ENCODE peak calls at places on chromosomes 1 and 21, in five cellular contexts. I is tibial artery; W is ovary; T is adrenal gland; B is CD8-positive, alpha-beta T cell. K is an unnamed sample. For H3K4me1 and H3K27me3, the result is how much of the 10 kb centered on the place peaks cover.

GRCh38 chr1:118395430-118396001 is 210.5 kb upstream of the SPAG17 start:
- DNase-seq in I (no peak), W (no peak), T (no peak), B (no peak), K (no peak)

GRCh38 chr1:203968728-203969127 is 104.2 kb upstream of the SOX13 start:
- DNase-seq in I (no peak), W (no peak), T (no peak), B (no peak), K (no peak)

GRCh38 chr1:218330043-218330623 is 15.0 kb upstream of the TGFB2 start:
- DNase-seq in I (no peak), W (no peak), T (no peak), B (no peak), K (no peak)

GRCh38 chr1:150061632-150062101 is 5.9 kb upstream of the VPS45 start:
- DNase-seq in I (no peak), W (no peak), T (peak), B (no peak), K (no peak)

GRCh38 chr1:234750922-234751595 is 141.1 kb upstream of the IRF2BP2 start:
- DNase-seq in I (no peak), W (peak), T (no peak), B (no peak), K (no peak)

GRCh38 chr1:85061711-85062424 is 13.6 kb upstream of the MCOLN3 start:
- DNase-seq in I (peak), W (peak), T (peak), B (peak), K (peak)

GRCh38 chr1:58829861-58830260 is 46.0 kb upstream of the JUN start:
- DNase-seq in I (no peak), W (no peak), T (no peak), B (no peak), K (no peak)

GRCh38 chr21:36478207-36478701 is 1.7 kb downstream of the CLDN14 start:
- DNase-seq in I (no peak), W (no peak), T (peak), B (no peak), K (no peak)

GRCh38 chr1:38082678-38083317 is 36.2 kb upstream of the POU3F1 start:
- DNase-seq in I (no peak), W (no peak), T (no peak), B (no peak), K (no peak)

GRCh38 chr1:10745383-10745782 is 51.1 kb downstream of the CASZ1 start:
- DNase-seq in I (no peak), W (no peak), T (no peak), B (no peak), K (no peak)

GRCh38 chr1:53367503-53368313 is 39.8 kb upstream of the LRP8 start:
- DNase-seq in I (peak), W (no peak), T (no peak), B (peak), K (no peak)

GRCh38 chr1:119862276-119862675 is 34.0 kb downstream of the ADAM30 start:
- DNase-seq in I (no peak), W (no peak), T (no peak), B (no peak), K (no peak)

GRCh38 chr1:9629445-9630201 is 21.9 kb upstream of the PIK3CD start:
- DNase-seq in I (peak), W (peak), T (peak), B (peak), K (peak)

GRCh38 chr21:15654171-15654570 is 75.6 kb upstream of the USP25 start:
- DNase-seq in I (no peak), W (no peak), T (no peak), B (no peak), K (no peak)

GRCh38 chr21:46115441-46116188 is 17.7 kb downstream of the COL6A2 start:
- DNase-seq in I (peak), W (peak), T (no peak), B (no peak), K (peak)

GRCh38 chr21:45357436-45358260 is 47.3 kb upstream of the COL18A1 start:
- DNase-seq in I (no peak), W (peak), T (no peak), B (no peak), K (peak)

GRCh38 chr1:181090653-181091126 is 2.2 kb downstream of the IER5 start:
- DNase-seq in I (no peak), W (no peak), T (no peak), B (peak), K (no peak)

GRCh38 chr1:197481101-197481500 is 213.0 kb downstream of the CRB1 start:
- DNase-seq in I (no peak), W (no peak), T (no peak), B (peak), K (no peak)

GRCh38 chr1:23018661-23019093 is 591 bp upstream of the KDM1A start:
- DNase-seq in I (no peak), W (peak), T (peak), B (no peak), K (no peak)

GRCh38 chr1:96865731-96866684 is 144.4 kb downstream of the PTBP2 start:
- DNase-seq in I (no peak), W (no peak), T (peak), B (no peak), K (no peak)

GRCh38 chr1:193408782-193409293 is 222.4 kb upstream of the B3GALT2 start:
- DNase-seq in I (peak), W (peak), T (peak), B (no peak), K (peak)

GRCh38 chr1:86942034-86942433 is 27.6 kb downstream of the HS2ST1 start:
- DNase-seq in I (no peak), W (no peak), T (no peak), B (no peak), K (no peak)

GRCh38 chr1:228463559-228464455 is 23.4 kb upstream of the RNF187 start:
- DNase-seq in I (no peak), W (no peak), T (peak), B (no peak), K (peak)

GRCh38 chr1:154954541-154954940 is 1.4 kb downstream of the PBXIP1 start:
- DNase-seq in I (no peak), W (no peak), T (no peak), B (no peak), K (no peak)

GRCh38 chr1:217138173-217138838 is 415.1 kb upstream of the ESRRG start:
- DNase-seq in I (no peak), W (no peak), T (no peak), B (no peak), K (no peak)

GRCh38 chr1:55284856-55285255 is 69.7 kb upstream of the USP24 start:
- DNase-seq in I (peak), W (peak), T (peak), B (no peak), K (no peak)

GRCh38 chr1:107247679-107248078 is 106.8 kb downstream of the NTNG1 start:
- DNase-seq in I (no peak), W (no peak), T (no peak), B (no peak), K (no peak)

GRCh38 chr1:107244734-107245495 is 104.1 kb downstream of the NTNG1 start:
- DNase-seq in I (no peak), W (no peak), T (no peak), B (no peak), K (no peak)

GRCh38 chr1:107246775-107247345 is 106.0 kb downstream of the NTNG1 start:
- DNase-seq in I (no peak), W (no peak), T (no peak), B (no peak), K (no peak)

DNA sequence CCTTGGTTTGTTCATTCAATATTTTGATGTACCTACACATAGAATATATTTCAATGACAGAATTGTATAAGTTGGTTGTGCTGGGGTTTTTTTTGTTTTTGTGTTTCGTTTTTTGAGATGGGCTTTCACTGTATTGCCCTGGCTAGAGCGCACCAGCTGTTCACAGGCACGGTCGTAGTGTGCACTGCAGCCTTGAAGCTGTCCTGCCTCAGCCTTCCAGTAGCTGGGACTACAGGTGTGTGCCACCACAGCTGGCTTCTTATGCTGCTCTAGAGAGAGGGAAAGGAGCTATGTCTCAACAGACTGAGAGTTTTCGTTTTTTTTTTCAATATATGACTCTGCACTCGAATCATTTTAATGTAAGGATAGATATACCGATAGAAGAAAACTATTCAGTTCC is 102.6 kb downstream of the NTNG1 start:
- DNase-seq in I (no peak), W (no peak), T (no peak), B (no peak), K (no peak)
- H3K4me1 ChIP-seq in I (under half), W (under half), T (under half), B (under half), K (under half)

GRCh38 chr1:247530785-247531184 is 5.5 kb downstream of the OR2C3 start:
- DNase-seq in I (no peak), W (no peak), T (no peak), B (no peak), K (no peak)

GRCh38 chr1:247535402-247535801 is 838 bp downstream of the OR2C3 start:
- DNase-seq in I (no peak), W (no peak), T (no peak), B (no peak), K (no peak)

GRCh38 chr1:247536340-247536739 is at the start of gene OR2C3:
- DNase-seq in I (no peak), W (no peak), T (no peak), B (no peak), K (no peak)

GRCh38 chr1:247528812-247529474 is 7.3 kb downstream of the OR2C3 start:
- DNase-seq in I (no peak), W (no peak), T (no peak), B (no peak), K (no peak)

DNA sequence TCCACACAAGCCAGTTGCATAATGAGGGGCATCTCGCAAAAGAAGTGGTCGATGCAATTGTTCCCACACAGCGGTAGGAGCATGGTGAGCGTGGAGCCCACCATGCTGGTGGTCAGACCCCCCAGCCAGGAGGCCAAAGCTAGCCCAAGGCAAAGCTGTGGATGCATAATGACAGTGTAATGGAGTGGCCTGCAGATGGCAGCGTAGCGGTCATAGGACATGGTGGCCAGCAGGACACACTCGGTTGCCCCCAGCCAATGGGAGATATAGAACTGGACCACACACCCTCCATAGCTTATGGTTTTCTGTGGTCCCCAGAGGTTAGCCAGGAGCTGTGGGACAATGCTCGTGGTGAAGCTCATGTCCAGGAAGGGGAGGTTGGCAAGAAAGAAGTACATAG is 4.3 kb downstream of the OR2C3 start:
- DNase-seq in I (no peak), W (no peak), T (no peak), B (no peak), K (no peak)
- TF ChIP-seq CTCF in I (no peak), W (no peak), T (no peak), B (no peak), K (no peak)

DNA sequence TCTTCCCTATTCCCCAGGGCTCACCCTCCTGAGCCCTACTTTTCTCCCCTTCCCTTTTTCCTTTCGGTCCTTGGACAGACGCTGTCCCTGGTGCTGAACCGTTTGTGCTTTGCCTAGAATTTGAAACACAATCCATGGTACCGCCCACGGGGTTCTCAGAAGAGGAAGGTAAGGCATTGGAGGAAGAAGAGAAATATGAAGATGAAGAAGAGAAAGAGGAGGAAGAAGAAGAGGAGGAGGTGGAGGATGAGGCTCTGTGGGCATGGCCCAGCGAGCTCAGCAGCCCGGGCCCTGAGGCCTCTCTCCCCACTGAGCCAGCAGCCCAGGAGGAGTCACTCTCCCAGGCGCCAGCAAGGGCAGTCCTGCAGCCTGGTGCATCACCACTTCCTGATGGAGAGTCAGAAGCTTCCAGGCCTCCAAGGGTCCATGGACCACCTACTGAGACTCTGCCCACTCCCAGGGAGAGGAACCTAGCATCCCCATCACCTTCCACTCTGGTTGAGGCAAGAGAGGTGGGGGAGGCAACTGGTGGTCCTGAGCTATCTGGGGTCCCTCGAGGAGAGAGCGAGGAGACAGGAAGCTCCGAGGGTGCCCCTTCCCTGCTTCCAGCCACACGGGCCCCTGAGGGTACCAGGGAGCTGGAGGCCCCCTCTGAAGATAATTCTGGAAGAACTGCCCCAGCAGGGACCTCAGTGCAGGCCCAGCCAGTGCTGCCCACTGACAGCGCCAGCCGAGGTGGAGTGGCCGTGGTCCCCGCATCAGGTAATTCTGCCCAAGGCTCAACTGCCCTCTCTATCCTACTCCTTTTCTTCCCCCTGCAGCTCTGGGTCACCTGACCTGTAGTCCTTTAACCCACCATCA is 10.4 kb downstream of the BCAN start:
- DNase-seq in I (no peak), W (no peak), T (peak), B (no peak), K (no peak)
- H3K27me3 ChIP-seq in I (under half), W (under half), T (under half), B (under half), K (under half)

DNA sequence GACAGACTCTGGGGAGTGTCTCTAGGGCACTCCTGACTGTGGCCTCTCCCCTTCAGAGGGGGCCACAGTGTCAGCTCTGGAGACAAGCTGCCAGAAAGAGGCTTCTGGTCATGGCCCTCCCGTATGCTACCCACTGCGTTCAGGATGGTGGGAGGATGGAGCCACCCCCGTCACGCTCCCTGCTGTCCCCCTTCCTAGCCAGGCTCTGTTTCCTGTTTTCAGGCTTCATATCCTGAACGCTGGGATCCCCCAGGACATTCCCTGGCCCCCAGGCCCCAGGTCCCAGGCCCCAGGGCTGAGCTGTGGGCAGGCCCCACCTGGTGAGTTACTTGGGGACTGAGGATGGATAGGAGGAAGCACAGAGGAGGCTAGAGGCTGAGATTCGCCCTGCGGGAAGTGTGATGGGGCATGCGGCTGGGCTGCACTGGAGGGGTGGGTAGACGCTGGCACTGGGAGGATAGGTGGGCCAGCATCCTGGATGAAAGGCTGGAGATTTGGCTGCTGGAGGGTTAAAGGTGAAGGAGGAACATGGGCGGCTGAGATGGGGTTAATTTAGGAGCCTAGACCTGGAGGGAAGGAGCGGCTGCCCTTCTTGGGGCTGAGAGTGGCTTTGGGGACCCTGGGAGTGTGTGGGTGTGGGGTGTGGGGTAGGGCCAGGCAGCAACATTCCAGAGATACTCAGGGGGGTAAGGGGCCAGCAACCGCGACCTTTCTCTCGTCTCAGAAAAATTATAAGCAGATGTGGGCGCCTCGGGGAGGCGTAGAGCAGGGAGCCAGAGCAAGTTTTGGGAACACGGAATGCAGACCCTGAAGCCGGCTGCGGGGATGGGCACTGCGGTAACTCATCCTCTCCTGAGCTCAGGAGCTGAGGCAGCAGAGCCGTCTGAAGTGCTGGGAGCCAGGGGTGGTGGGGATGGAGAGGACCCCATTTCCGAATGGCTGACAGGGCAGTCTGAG is 8.7 kb downstream of the PEAR1 start:
- DNase-seq in I (no peak), W (no peak), T (no peak), B (no peak), K (no peak)
- H3K4me1 ChIP-seq in I (half or more), W (under half), T (under half), B (under half), K (under half)

DNA sequence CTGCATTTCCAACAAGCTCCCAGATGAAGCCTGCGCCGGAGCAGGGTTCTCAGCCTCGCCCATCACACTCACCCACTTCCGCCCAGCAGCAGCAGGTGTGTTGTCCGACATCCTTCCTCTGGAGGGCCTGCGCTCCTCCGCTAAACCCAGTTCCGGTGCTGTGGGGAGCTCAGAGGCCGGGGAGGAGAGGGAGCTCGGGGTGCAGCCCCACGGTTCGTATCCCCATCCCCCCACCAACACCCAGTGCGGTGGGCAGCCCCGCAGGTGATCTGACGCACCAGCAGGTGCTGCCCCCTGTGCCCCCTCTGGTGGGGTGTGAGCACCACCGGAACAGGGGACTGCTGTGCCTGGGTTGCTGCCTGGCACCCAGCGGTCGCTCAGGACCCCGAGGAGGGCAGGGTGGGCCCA is 3.4 kb upstream of the PEX10 start:
- DNase-seq in I (no peak), W (no peak), T (no peak), B (peak), K (no peak)
- TF ChIP-seq CTCF in I (no peak), W (no peak), T (no peak), B (no peak), K (no peak)

DNA sequence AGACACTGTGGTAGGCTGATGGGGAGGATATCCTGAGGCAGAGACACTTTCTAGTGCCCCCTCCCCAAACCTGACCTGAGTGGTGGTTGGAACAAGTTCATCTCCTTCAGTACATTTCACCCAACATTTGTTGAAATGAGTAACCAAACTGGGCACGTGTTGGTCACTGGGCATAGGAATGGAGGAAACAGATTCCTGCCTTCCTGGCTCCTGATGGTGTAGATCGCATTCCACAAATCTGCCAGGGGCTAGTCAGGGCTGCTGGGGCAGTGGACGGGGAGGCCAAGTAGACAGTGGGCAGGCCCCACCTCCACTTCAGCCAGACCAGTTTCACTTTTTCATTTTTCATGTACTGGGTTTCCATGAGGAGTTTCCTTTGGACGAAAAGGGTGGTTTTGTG is 16.5 kb upstream of the ALX3 start:
- DNase-seq in I (no peak), W (no peak), T (no peak), B (no peak), K (peak)
- H3K27me3 ChIP-seq in I (under half), W (under half), T (under half), B (under half), K (half or more)

GRCh38 chr1:156666862-156667609 is 10.2 kb downstream of the NES start:
- DNase-seq in I (peak), W (no peak), T (no peak), B (no peak), K (peak)
- H3K4me1 ChIP-seq in I (half or more), W (under half), T (under half), B (under half), K (half or more)

GRCh38 chr21:42847051-42847707 is 32.2 kb downstream of the WDR4 start:
- DNase-seq in I (peak), W (no peak), T (no peak), B (no peak), K (peak)

GRCh38 chr21:42847726-42848125 is 31.6 kb downstream of the WDR4 start:
- DNase-seq in I (no peak), W (no peak), T (no peak), B (no peak), K (no peak)

GRCh38 chr21:42845296-42845965 is 33.9 kb downstream of the WDR4 start:
- DNase-seq in I (peak), W (peak), T (peak), B (no peak), K (peak)

GRCh38 chr21:42844411-42845113 is 34.8 kb downstream of the WDR4 start:
- DNase-seq in I (peak), W (peak), T (peak), B (no peak), K (peak)

DNA sequence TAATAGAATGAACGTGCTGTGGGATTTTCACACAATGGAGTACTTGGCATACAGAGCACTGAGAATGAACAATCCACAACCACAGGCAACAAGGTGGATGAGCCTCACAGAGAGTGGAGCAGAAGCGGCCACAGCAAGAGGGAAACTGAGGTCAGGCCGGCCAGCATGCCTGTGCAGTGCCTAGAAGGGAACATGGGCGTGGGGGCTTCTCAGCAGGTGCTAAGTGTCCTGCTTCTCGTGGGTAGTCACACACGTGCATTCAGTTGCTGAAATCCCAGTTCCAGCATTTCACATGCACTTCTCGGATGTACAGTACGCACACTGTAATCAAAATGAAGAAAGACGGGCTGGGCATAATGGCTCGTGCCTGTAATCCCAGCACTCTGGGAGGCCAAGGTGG is 33.1 kb downstream of the WDR4 start:
- DNase-seq in I (peak), W (peak), T (no peak), B (no peak), K (no peak)
- TF ChIP-seq CTCF in I (no peak), W (no peak), T (no peak), B (no peak), K (no peak)

K was measured in psoas muscle.